ENCODE peak calls at places on chromosomes 16 and 17, in eight cellular contexts. One of them, this sample, is unnamed.

GRCh38 chr16:27582883-27583282 is 32.9 kb downstream of the KATNIP start:
- DNase-seq in heart left ventricle: no peak
- DNase-seq in HCT116: no peak
- DNase-seq in SK-N-MC: no peak
- DNase-seq in foreskin keratinocyte: no peak
- DNase-seq in A549: no peak
- DNase-seq in colonic mucosa: no peak
- DNase-seq in CD4-positive, alpha-beta T cell: no peak
- DNase-seq in this sample: no peak

GRCh38 chr17:36089888-36090836 is at the start of gene CCL3:
- DNase-seq in colonic mucosa: no peak
- DNase-seq in CD4-positive, alpha-beta T cell: no peak
- DNase-seq in A549: no peak
- DNase-seq in foreskin keratinocyte: no peak
- DNase-seq in HCT116: no peak
- DNase-seq in SK-N-MC: no peak
- DNase-seq in heart left ventricle: peak
- DNase-seq in this sample: peak

GRCh38 chr16:87276091-87276561 is 41.1 kb downstream of the C16orf95 start:
- DNase-seq in heart left ventricle: no peak
- DNase-seq in A549: no peak
- DNase-seq in CD4-positive, alpha-beta T cell: no peak
- DNase-seq in SK-N-MC: no peak
- DNase-seq in foreskin keratinocyte: no peak
- DNase-seq in colonic mucosa: no peak
- DNase-seq in HCT116: no peak
- DNase-seq in this sample: no peak

GRCh38 chr17:20280051-20280450 is 187.3 kb downstream of the LGALS9B start:
- DNase-seq in foreskin keratinocyte: no peak
- DNase-seq in A549: no peak
- DNase-seq in HCT116: no peak
- DNase-seq in colonic mucosa: no peak
- DNase-seq in heart left ventricle: no peak
- DNase-seq in SK-N-MC: no peak
- DNase-seq in CD4-positive, alpha-beta T cell: no peak
- DNase-seq in this sample: no peak

GRCh38 chr17:19302791-19303233 is 59.7 kb downstream of the B9D1 start:
- DNase-seq in CD4-positive, alpha-beta T cell: no peak
- DNase-seq in foreskin keratinocyte: no peak
- DNase-seq in SK-N-MC: no peak
- DNase-seq in colonic mucosa: no peak
- DNase-seq in heart left ventricle: peak
- DNase-seq in A549: no peak
- DNase-seq in HCT116: no peak
- DNase-seq in this sample: no peak

GRCh38 chr16:86305440-86305839 is 204.9 kb upstream of the FOXF1 start:
- DNase-seq in heart left ventricle: no peak
- DNase-seq in SK-N-MC: no peak
- DNase-seq in CD4-positive, alpha-beta T cell: no peak
- DNase-seq in HCT116: no peak
- DNase-seq in A549: no peak
- DNase-seq in colonic mucosa: no peak
- DNase-seq in foreskin keratinocyte: no peak
- DNase-seq in this sample: no peak

GRCh38 chr17:6862822-6863221 is 31.3 kb upstream of the TEKT1 start:
- DNase-seq in foreskin keratinocyte: no peak
- DNase-seq in CD4-positive, alpha-beta T cell: no peak
- DNase-seq in HCT116: no peak
- DNase-seq in heart left ventricle: no peak
- DNase-seq in A549: no peak
- DNase-seq in SK-N-MC: no peak
- DNase-seq in colonic mucosa: no peak
- DNase-seq in this sample: no peak

GRCh38 chr16:6206080-6206479 is 1108.5 kb upstream of the EEF2KMT start:
- DNase-seq in foreskin keratinocyte: no peak
- DNase-seq in HCT116: no peak
- DNase-seq in A549: no peak
- DNase-seq in SK-N-MC: no peak
- DNase-seq in heart left ventricle: no peak
- DNase-seq in colonic mucosa: peak
- DNase-seq in CD4-positive, alpha-beta T cell: no peak
- DNase-seq in this sample: no peak

GRCh38 chr17:69637399-69638165 is 223.1 kb downstream of the MAP2K6 start:
- DNase-seq in colonic mucosa: no peak
- DNase-seq in A549: no peak
- DNase-seq in SK-N-MC: no peak
- DNase-seq in foreskin keratinocyte: no peak
- DNase-seq in heart left ventricle: no peak
- DNase-seq in CD4-positive, alpha-beta T cell: no peak
- DNase-seq in HCT116: no peak
- DNase-seq in this sample: no peak

GRCh38 chr17:81960130-81960958 is 643 bp downstream of the NOTUM start:
- DNase-seq in HCT116: no peak
- DNase-seq in SK-N-MC: no peak
- DNase-seq in heart left ventricle: no peak
- DNase-seq in foreskin keratinocyte: no peak
- DNase-seq in colonic mucosa: no peak
- DNase-seq in A549: no peak
- DNase-seq in CD4-positive, alpha-beta T cell: no peak
- DNase-seq in this sample: no peak

GRCh38 chr17:17015221-17015620 is 27.0 kb upstream of the MPRIP start:
- DNase-seq in HCT116: no peak
- DNase-seq in SK-N-MC: no peak
- DNase-seq in foreskin keratinocyte: no peak
- DNase-seq in CD4-positive, alpha-beta T cell: no peak
- DNase-seq in heart left ventricle: no peak
- DNase-seq in colonic mucosa: no peak
- DNase-seq in A549: no peak
- DNase-seq in this sample: no peak

GRCh38 chr16:57379579-57379978 is 7.3 kb downstream of the CX3CL1 start:
- DNase-seq in CD4-positive, alpha-beta T cell: no peak
- DNase-seq in A549: no peak
- DNase-seq in heart left ventricle: no peak
- DNase-seq in SK-N-MC: no peak
- DNase-seq in colonic mucosa: no peak
- DNase-seq in HCT116: no peak
- DNase-seq in foreskin keratinocyte: no peak
- DNase-seq in this sample: no peak

GRCh38 chr16:88874938-88875599 is 8.6 kb upstream of the PABPN1L start:
- DNase-seq in foreskin keratinocyte: no peak
- DNase-seq in SK-N-MC: no peak
- DNase-seq in HCT116: no peak
- DNase-seq in CD4-positive, alpha-beta T cell: no peak
- DNase-seq in heart left ventricle: no peak
- DNase-seq in A549: no peak
- DNase-seq in colonic mucosa: no peak
- DNase-seq in this sample: no peak

GRCh38 chr16:61050547-61050946 is 985.7 kb downstream of the CDH8 start:
- DNase-seq in foreskin keratinocyte: no peak
- DNase-seq in heart left ventricle: no peak
- DNase-seq in CD4-positive, alpha-beta T cell: no peak
- DNase-seq in SK-N-MC: no peak
- DNase-seq in HCT116: no peak
- DNase-seq in A549: no peak
- DNase-seq in colonic mucosa: no peak
- DNase-seq in this sample: no peak

GRCh38 chr17:67017895-67018294 is 26.5 kb upstream of the CACNG1 start:
- DNase-seq in HCT116: no peak
- DNase-seq in heart left ventricle: no peak
- DNase-seq in CD4-positive, alpha-beta T cell: no peak
- DNase-seq in A549: no peak
- DNase-seq in foreskin keratinocyte: no peak
- DNase-seq in SK-N-MC: no peak
- DNase-seq in colonic mucosa: no peak
- DNase-seq in this sample: no peak

GRCh38 chr17:29003289-29003688 is 2.5 kb downstream of the SEZ6 start:
- DNase-seq in colonic mucosa: no peak
- DNase-seq in heart left ventricle: no peak
- DNase-seq in HCT116: no peak
- DNase-seq in CD4-positive, alpha-beta T cell: no peak
- DNase-seq in A549: no peak
- DNase-seq in SK-N-MC: no peak
- DNase-seq in foreskin keratinocyte: no peak
- DNase-seq in this sample: no peak

GRCh38 chr16:83971165-83972130 is 3.4 kb downstream of the NECAB2 start:
- DNase-seq in A549: no peak
- DNase-seq in CD4-positive, alpha-beta T cell: no peak
- DNase-seq in HCT116: no peak
- DNase-seq in colonic mucosa: no peak
- DNase-seq in SK-N-MC: no peak
- DNase-seq in heart left ventricle: no peak
- DNase-seq in foreskin keratinocyte: no peak
- DNase-seq in this sample: no peak

DNA sequence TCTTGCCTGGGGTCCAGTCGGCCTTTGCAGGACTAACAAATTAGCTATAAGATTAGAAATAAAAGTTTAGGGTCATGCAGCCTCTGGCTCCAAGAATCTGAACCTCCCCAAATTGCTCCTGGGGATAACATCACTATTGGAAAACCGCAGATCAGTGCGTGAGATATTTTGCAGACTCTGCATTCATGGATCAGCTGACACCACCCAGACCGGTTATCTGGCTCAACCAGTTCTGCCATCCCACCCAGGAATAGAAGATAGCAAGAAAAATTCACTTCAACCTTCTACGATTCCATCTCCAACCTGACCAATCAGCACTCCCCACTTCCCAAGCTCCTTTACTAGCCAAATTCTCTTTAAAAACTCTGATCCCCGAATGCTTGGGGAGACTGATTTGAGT is 4.3 kb upstream of the PGS1 start:
- DNase-seq in colonic mucosa: no peak
- DNase-seq in CD4-positive, alpha-beta T cell: no peak
- DNase-seq in SK-N-MC: no peak
- DNase-seq in A549: no peak
- DNase-seq in heart left ventricle: no peak
- DNase-seq in foreskin keratinocyte: no peak
- DNase-seq in HCT116: no peak
- DNase-seq in this sample: no peak
- H3K27ac ChIP-seq in colonic mucosa: no peak
- H3K27ac ChIP-seq in CD4-positive, alpha-beta T cell: no peak
- H3K27ac ChIP-seq in SK-N-MC: no peak
- H3K27ac ChIP-seq in A549: peak
- H3K27ac ChIP-seq in heart left ventricle: peak
- H3K27ac ChIP-seq in foreskin keratinocyte: no peak
- H3K27ac ChIP-seq in HCT116: no peak
- H3K27ac ChIP-seq in this sample: peak

DNA sequence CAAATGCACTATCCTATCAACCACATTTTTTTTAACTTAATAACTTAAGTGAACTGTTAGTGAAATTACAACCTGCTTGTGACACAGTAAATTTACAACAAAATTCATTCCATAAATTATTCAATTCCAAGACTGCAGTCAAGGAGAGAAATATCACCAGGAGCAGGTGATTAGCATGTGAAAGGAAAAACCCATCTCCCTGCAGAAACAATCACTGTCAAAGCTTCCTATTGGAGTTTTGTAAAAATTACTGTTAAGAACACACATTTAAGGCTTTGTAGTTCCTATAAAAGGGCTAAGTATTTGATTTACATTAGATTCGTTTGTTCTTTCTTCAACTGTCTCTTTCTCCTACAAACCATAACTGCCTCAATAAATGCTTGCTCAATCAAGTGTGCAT is 195.2 kb upstream of the PSMD7 start:
- DNase-seq in A549: no peak
- DNase-seq in HCT116: no peak
- DNase-seq in colonic mucosa: no peak
- DNase-seq in SK-N-MC: no peak
- DNase-seq in heart left ventricle: no peak
- DNase-seq in CD4-positive, alpha-beta T cell: no peak
- DNase-seq in foreskin keratinocyte: no peak
- DNase-seq in this sample: no peak
- H3K27ac ChIP-seq in A549: no peak
- H3K27ac ChIP-seq in HCT116: no peak
- H3K27ac ChIP-seq in colonic mucosa: no peak
- H3K27ac ChIP-seq in SK-N-MC: no peak
- H3K27ac ChIP-seq in heart left ventricle: no peak
- H3K27ac ChIP-seq in CD4-positive, alpha-beta T cell: no peak
- H3K27ac ChIP-seq in foreskin keratinocyte: no peak
- H3K27ac ChIP-seq in this sample: no peak

GRCh38 chr17:77304746-77305473 is 164.1 kb downstream of the SEC14L1 start:
- DNase-seq in heart left ventricle: no peak
- DNase-seq in colonic mucosa: peak
- DNase-seq in SK-N-MC: no peak
- DNase-seq in HCT116: no peak
- DNase-seq in foreskin keratinocyte: no peak
- DNase-seq in CD4-positive, alpha-beta T cell: no peak
- DNase-seq in A549: no peak
- DNase-seq in this sample: no peak

GRCh38 chr17:77302682-77303081 is 161.9 kb downstream of the SEC14L1 start:
- DNase-seq in foreskin keratinocyte: no peak
- DNase-seq in HCT116: no peak
- DNase-seq in SK-N-MC: no peak
- DNase-seq in CD4-positive, alpha-beta T cell: no peak
- DNase-seq in heart left ventricle: no peak
- DNase-seq in colonic mucosa: no peak
- DNase-seq in A549: no peak
- DNase-seq in this sample: no peak

GRCh38 chr17:77301694-77302087 is 160.9 kb downstream of the SEC14L1 start:
- DNase-seq in HCT116: no peak
- DNase-seq in heart left ventricle: no peak
- DNase-seq in CD4-positive, alpha-beta T cell: no peak
- DNase-seq in SK-N-MC: no peak
- DNase-seq in colonic mucosa: no peak
- DNase-seq in A549: no peak
- DNase-seq in foreskin keratinocyte: no peak
- DNase-seq in this sample: no peak

GRCh38 chr17:77304051-77304745 is 163.4 kb downstream of the SEC14L1 start:
- DNase-seq in CD4-positive, alpha-beta T cell: no peak
- DNase-seq in foreskin keratinocyte: no peak
- DNase-seq in SK-N-MC: no peak
- DNase-seq in A549: no peak
- DNase-seq in HCT116: no peak
- DNase-seq in heart left ventricle: no peak
- DNase-seq in colonic mucosa: no peak
- DNase-seq in this sample: no peak

DNA sequence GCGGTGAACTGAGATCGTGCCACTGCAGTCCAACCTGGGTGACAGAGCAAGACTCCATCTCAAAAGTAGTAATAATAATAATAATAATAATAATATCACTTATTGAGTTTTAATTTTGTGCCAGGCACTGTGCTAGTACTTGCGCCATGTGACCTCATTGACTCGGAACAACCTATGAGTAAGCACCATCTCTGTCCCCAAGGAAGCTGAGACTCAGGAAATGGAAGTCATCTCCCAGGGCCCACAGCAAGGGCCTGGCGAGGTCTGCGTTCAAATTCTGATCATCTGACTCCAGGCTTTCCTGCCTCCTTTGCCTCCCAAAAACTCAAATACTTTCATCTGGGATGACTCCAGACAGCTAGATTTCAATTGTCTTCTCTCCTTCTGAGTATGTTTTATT is 162.9 kb downstream of the SEC14L1 start:
- DNase-seq in foreskin keratinocyte: no peak
- DNase-seq in A549: no peak
- DNase-seq in heart left ventricle: no peak
- DNase-seq in SK-N-MC: no peak
- DNase-seq in CD4-positive, alpha-beta T cell: no peak
- DNase-seq in colonic mucosa: no peak
- DNase-seq in HCT116: no peak
- DNase-seq in this sample: no peak
- H3K27ac ChIP-seq in foreskin keratinocyte: no peak
- H3K27ac ChIP-seq in A549: peak
- H3K27ac ChIP-seq in heart left ventricle: no peak
- H3K27ac ChIP-seq in SK-N-MC: no peak
- H3K27ac ChIP-seq in CD4-positive, alpha-beta T cell: no peak
- H3K27ac ChIP-seq in colonic mucosa: no peak
- H3K27ac ChIP-seq in HCT116: peak
- H3K27ac ChIP-seq in this sample: peak

GRCh38 chr17:55661359-55661758 is 61.3 kb downstream of the TMEM100 start:
- DNase-seq in colonic mucosa: no peak
- DNase-seq in CD4-positive, alpha-beta T cell: no peak
- DNase-seq in foreskin keratinocyte: no peak
- DNase-seq in SK-N-MC: no peak
- DNase-seq in A549: no peak
- DNase-seq in HCT116: no peak
- DNase-seq in heart left ventricle: no peak
- DNase-seq in this sample: no peak
- H3K27ac ChIP-seq in colonic mucosa: no peak
- H3K27ac ChIP-seq in CD4-positive, alpha-beta T cell: no peak
- H3K27ac ChIP-seq in foreskin keratinocyte: no peak
- H3K27ac ChIP-seq in SK-N-MC: no peak
- H3K27ac ChIP-seq in A549: no peak
- H3K27ac ChIP-seq in HCT116: no peak
- H3K27ac ChIP-seq in heart left ventricle: no peak
- H3K27ac ChIP-seq in this sample: no peak